ENCODE peak calls at places on chromosomes 11 and 22, in eight cellular contexts. F is type B pancreatic cell, Q is esophagus squamous epithelium, I is progenitor cell of endocrine pancreas, J is cardiac fibroblast, N is BJ, Y is H9, B is heart left ventricle. X is an unnamed sample.

GRCh38 chr22:27687984-27688545 is 113.5 kb downstream of the MN1 start:
- DNase-seq in F (no peak), Q (no peak), I (no peak), J (no peak), N (no peak), Y (no peak), B (no peak), X (no peak)

GRCh38 chr22:46827072-46827780 is 64.8 kb downstream of the TBC1D22A start:
- DNase-seq in F (no peak), Q (no peak), I (no peak), J (no peak), N (no peak), Y (peak; percentile 89), B (no peak), X (no peak)

GRCh38 chr11:6655020-6655789 is 404 bp downstream of the DCHS1 start:
- DNase-seq in F (peak; percentile 75), Q (no peak), I (peak; percentile 31), J (no peak), N (no peak), Y (no peak), B (peak; percentile 49), X (peak; percentile 52)

GRCh38 chr11:10856689-10857603 is 907 bp downstream of the ZBED5 start:
- DNase-seq in F (no peak), Q (no peak), I (no peak), J (peak; percentile 36), N (no peak), Y (no peak), B (no peak), X (peak; percentile 16)

GRCh38 chr22:49546811-49547585 is 280.7 kb downstream of the BRD1 start:
- DNase-seq in F (no peak), Q (no peak), I (no peak), J (no peak), N (no peak), Y (no peak), B (no peak), X (no peak)

GRCh38 chr11:35006389-35007128 is 90.1 kb downstream of the PDHX start:
- DNase-seq in F (no peak), Q (no peak), I (no peak), J (no peak), N (no peak), Y (no peak), B (no peak), X (peak; percentile 61)

GRCh38 chr11:78789365-78789764 is 214.7 kb upstream of the NARS2 start:
- DNase-seq in F (no peak), Q (no peak), I (no peak), J (no peak), N (no peak), Y (no peak), B (no peak), X (no peak)

GRCh38 chr11:71563401-71563800 is 2.0 kb upstream of the KRTAP5-10 start:
- DNase-seq in F (no peak), Q (no peak), I (no peak), J (peak; percentile 48), N (no peak), Y (peak; percentile 59), B (no peak), X (peak; percentile 88)

GRCh38 chr11:69044111-69045013 is 4.4 kb upstream of the TPCN2 start:
- DNase-seq in F (no peak), Q (no peak), I (no peak), J (peak; percentile 72), N (peak; percentile 66), Y (peak; percentile 90), B (peak; percentile 89), X (no peak)

GRCh38 chr22:29481265-29482000 is 1.4 kb downstream of the NEFH start:
- DNase-seq in F (no peak), Q (no peak), I (no peak), J (no peak), N (no peak), Y (peak; percentile 87), B (no peak), X (no peak)

GRCh38 chr11:65633390-65634139 is 4.3 kb upstream of the SIPA1 start:
- DNase-seq in F (no peak), Q (no peak), I (no peak), J (no peak), N (no peak), Y (no peak), B (no peak), X (no peak)

GRCh38 chr11:3123316-3123715 is 41.8 kb downstream of the OSBPL5 start:
- DNase-seq in F (no peak), Q (no peak), I (no peak), J (peak; percentile 23), N (no peak), Y (peak; percentile 22), B (peak; percentile 88), X (no peak)

GRCh38 chr11:74636633-74637184 is 44.3 kb downstream of the POLD3 start:
- DNase-seq in F (no peak), Q (no peak), I (no peak), J (peak; percentile 72), N (peak; percentile 57), Y (no peak), B (no peak), X (no peak)

GRCh38 chr22:30574095-30574981 is at the start of gene GAL3ST1:
- DNase-seq in F (no peak), Q (no peak), I (peak; percentile 34), J (no peak), N (no peak), Y (peak; percentile 59), B (no peak), X (no peak)

GRCh38 chr11:56842829-56843794 is 94.6 kb upstream of the OR9G4 start:
- DNase-seq in F (no peak), Q (no peak), I (no peak), J (no peak), N (no peak), Y (no peak), B (no peak), X (no peak)

GRCh38 chr22:31753005-31753633 is 700 bp upstream of the DEPDC5 start:
- DNase-seq in F (peak; percentile 68), Q (peak; percentile 64), I (peak; percentile 61), J (peak; percentile 46), N (no peak), Y (peak; percentile 93), B (peak; percentile 58), X (peak; percentile 21)

GRCh38 chr22:27045103-27045940 is 387.9 kb downstream of the MIAT start:
- DNase-seq in F (no peak), Q (no peak), I (no peak), J (peak; percentile 30), N (peak; percentile 17), Y (no peak), B (no peak), X (no peak)

GRCh38 chr22:23282089-23282501 is 101.8 kb downstream of the BCR start:
- DNase-seq in F (no peak), Q (no peak), I (no peak), J (peak; percentile 71), N (no peak), Y (no peak), B (peak; percentile 71), X (no peak)

GRCh38 chr11:58629857-58630256 is 7.4 kb downstream of the CNTF start:
- DNase-seq in F (no peak), Q (no peak), I (no peak), J (peak; percentile 80), N (no peak), Y (peak; percentile 39), B (no peak), X (peak; percentile 37)

GRCh38 chr11:819129-819931 is 616 bp downstream of the PNPLA2 start:
- DNase-seq in F (peak; percentile 90), Q (peak; percentile 62), I (peak; percentile 83), J (peak; percentile 92), N (no peak), Y (peak; percentile 90), B (peak; percentile 97), X (peak; percentile 97)
- TF ChIP-seq CTCF in F (peak; percentile 41), Q (peak; percentile 11), I (peak; percentile 26), J (peak; percentile 8), N (peak; percentile 12), Y (no peak), B (no peak), X (no peak)

DNA sequence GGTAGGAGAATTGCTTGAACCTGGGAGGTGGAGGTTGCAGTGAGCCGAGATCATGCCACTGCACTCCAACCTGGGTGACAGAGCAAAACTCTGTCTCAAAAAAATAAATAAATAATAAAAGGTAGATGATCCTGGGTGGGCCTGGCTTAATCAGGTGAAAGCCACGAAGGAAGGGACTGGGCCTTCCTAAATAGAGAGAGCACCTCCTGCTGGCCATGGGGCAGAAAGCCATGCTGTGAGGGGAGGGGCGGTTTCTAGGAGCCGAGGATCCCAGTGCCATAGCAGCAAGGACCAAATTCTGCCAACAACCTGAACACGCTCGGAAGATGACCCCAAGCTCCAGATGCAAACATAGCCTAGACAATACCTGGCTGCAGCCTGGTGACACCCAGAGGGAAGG is 24.5 kb upstream of the DGKZ start:
- DNase-seq in F (no peak), Q (no peak), I (no peak), J (no peak), N (no peak), Y (peak; percentile 66), B (no peak), X (no peak)
- TF ChIP-seq CTCF in F (peak; percentile 37), Q (no peak), I (peak; percentile 17), J (peak; percentile 64), N (peak; percentile 64), Y (peak; percentile 63), B (no peak), X (peak; percentile 39)

GRCh38 chr22:48224332-48224731 is 1461.9 kb downstream of the TBC1D22A start:
- DNase-seq in F (peak; percentile 50), Q (no peak), I (no peak), J (no peak), N (no peak), Y (no peak), B (no peak), X (no peak)

GRCh38 chr22:48218889-48219420 is 1456.5 kb downstream of the TBC1D22A start:
- DNase-seq in F (no peak), Q (no peak), I (no peak), J (no peak), N (no peak), Y (peak; percentile 31), B (no peak), X (no peak)

GRCh38 chr22:48226026-48227013 is 1463.9 kb downstream of the TBC1D22A start:
- DNase-seq in F (peak; percentile 31), Q (no peak), I (no peak), J (no peak), N (no peak), Y (no peak), B (no peak), X (no peak)

GRCh38 chr22:48223488-48224190 is 1461.2 kb downstream of the TBC1D22A start:
- DNase-seq in F (peak; percentile 43), Q (no peak), I (no peak), J (no peak), N (no peak), Y (no peak), B (no peak), X (no peak)

GRCh38 chr22:48222742-48223487 is 1460.5 kb downstream of the TBC1D22A start:
- DNase-seq in F (peak; percentile 54), Q (no peak), I (no peak), J (no peak), N (no peak), Y (no peak), B (no peak), X (no peak)
- TF ChIP-seq CTCF in F (no peak), Q (no peak), I (no peak), J (no peak), N (no peak), Y (no peak), B (no peak), X (no peak)

DNA sequence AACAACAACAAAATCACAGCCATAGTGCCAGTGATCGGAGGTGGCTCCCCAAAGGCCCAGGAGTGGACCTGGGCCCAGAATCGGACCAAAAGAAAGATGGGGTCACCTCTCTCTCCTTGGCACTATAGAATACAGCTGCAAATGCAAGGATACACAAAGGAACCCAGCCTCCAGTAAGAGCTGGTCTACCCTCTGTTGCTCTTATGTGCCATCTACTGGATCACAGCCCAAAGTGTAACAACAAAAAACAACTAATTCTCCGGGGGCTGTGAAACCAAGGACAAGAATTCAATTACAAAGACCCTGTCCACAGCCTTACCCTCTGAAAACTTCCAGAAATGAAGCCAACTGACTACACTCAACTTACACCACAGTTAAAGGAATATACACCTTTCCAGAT is 21.6 kb downstream of the OR8G5 start:
- DNase-seq in F (no peak), Q (no peak), I (no peak), J (no peak), N (no peak), Y (peak; percentile 35), B (no peak), X (no peak)
- TF ChIP-seq CTCF in F (peak; percentile 32), Q (no peak), I (peak; percentile 29), J (peak; percentile 7), N (no peak), Y (peak; percentile 62), B (no peak), X (peak; percentile 19)